ENCODE peak calls at places on chromosomes 12 and 14, in six cellular contexts. J is SK-N-SH, U is H1, S is HepG2, R is K562, M is GM12878. T is an unnamed sample.

GRCh38 chr14:24262821-24263733 is at the start of gene TGM1:
- DNase-seq in J (no peak), U (peak; percentile 56), S (no peak), R (peak; percentile 14), M (no peak), T (no peak)

GRCh38 chr14:88476825-88477224 is 78.0 kb downstream of the PTPN21 start:
- DNase-seq in J (no peak), U (no peak), S (no peak), R (no peak), M (no peak), T (no peak)

GRCh38 chr12:52155048-52155868 is 36.6 kb downstream of the KRT80 start:
- DNase-seq in J (no peak), U (no peak), S (no peak), R (no peak), M (no peak), T (no peak)

GRCh38 chr12:70762000-70762399 is 124.8 kb upstream of the PTPRB start:
- DNase-seq in J (no peak), U (no peak), S (no peak), R (no peak), M (no peak), T (no peak)

GRCh38 chr14:69346710-69347109 is 51.4 kb downstream of the ERH start:
- DNase-seq in J (peak; percentile 56), U (peak; percentile 95), S (no peak), R (peak; percentile 61), M (no peak), T (no peak)

GRCh38 chr12:104749555-104749954 is 208.5 kb downstream of the SLC41A2 start:
- DNase-seq in J (no peak), U (no peak), S (no peak), R (no peak), M (no peak), T (no peak)

GRCh38 chr14:95008445-95009217 is 148.7 kb downstream of the DICER1 start:
- DNase-seq in J (peak; percentile 66), U (no peak), S (no peak), R (no peak), M (no peak), T (no peak)

GRCh38 chr14:70045715-70046535 is 142.8 kb downstream of the SLC8A3 start:
- DNase-seq in J (peak; percentile 82), U (peak; percentile 86), S (peak; percentile 73), R (peak; percentile 37), M (no peak), T (peak; percentile 54)

GRCh38 chr12:112367986-112368385 is 14.2 kb downstream of the HECTD4 start:
- DNase-seq in J (no peak), U (no peak), S (no peak), R (no peak), M (no peak), T (no peak)

GRCh38 chr12:61452076-61452475 is 808.1 kb upstream of the USP15 start:
- DNase-seq in J (no peak), U (no peak), S (no peak), R (no peak), M (no peak), T (peak; percentile 67)

GRCh38 chr14:54362089-54362504 is 34.7 kb upstream of the CDKN3 start:
- DNase-seq in J (no peak), U (peak; percentile 59), S (no peak), R (no peak), M (no peak), T (no peak)

GRCh38 chr14:99181804-99182520 is 90.0 kb downstream of the BCL11B start:
- DNase-seq in J (no peak), U (no peak), S (no peak), R (no peak), M (no peak), T (no peak)

GRCh38 chr12:103444983-103445382 is 50.8 kb downstream of the C12orf42 start:
- DNase-seq in J (no peak), U (no peak), S (no peak), R (no peak), M (no peak), T (no peak)

GRCh38 chr14:44149597-44149996 is 357.5 kb downstream of the FSCB start:
- DNase-seq in J (peak; percentile 2), U (peak; percentile 75), S (peak; percentile 55), R (no peak), M (no peak), T (peak; percentile 43)

GRCh38 chr14:102055181-102055901 is 31.5 kb downstream of the HSP90AA1 start:
- DNase-seq in J (no peak), U (peak; percentile 61), S (peak; percentile 18), R (no peak), M (no peak), T (no peak)

GRCh38 chr14:97061198-97061597 is 264.0 kb downstream of the VRK1 start:
- DNase-seq in J (no peak), U (no peak), S (no peak), R (no peak), M (no peak), T (no peak)

GRCh38 chr14:61466249-61466904 is 145.0 kb downstream of the PRKCH start:
- DNase-seq in J (no peak), U (peak; percentile 74), S (peak; percentile 69), R (no peak), M (no peak), T (no peak)

GRCh38 chr12:27343255-27344000 is 10.8 kb downstream of the BMAL2 start:
- DNase-seq in J (no peak), U (no peak), S (no peak), R (no peak), M (no peak), T (no peak)

GRCh38 chr12:32051511-32052299 is 54.9 kb upstream of the BICD1 start:
- DNase-seq in J (no peak), U (no peak), S (no peak), R (no peak), M (no peak), T (peak; percentile 48)

GRCh38 chr14:67573268-67574010 is 26.6 kb downstream of the PIGH start:
- DNase-seq in J (no peak), U (no peak), S (no peak), R (no peak), M (no peak), T (no peak)

GRCh38 chr12:104682790-104683279 is 226.1 kb downstream of the CHST11 start:
- DNase-seq in J (no peak), U (no peak), S (no peak), R (no peak), M (peak; percentile 51), T (no peak)

GRCh38 chr12:47988073-47989022 is 15.9 kb downstream of the COL2A1 start:
- DNase-seq in J (no peak), U (peak; percentile 60), S (no peak), R (no peak), M (no peak), T (no peak)

GRCh38 chr12:13032164-13032563 is 12.0 kb upstream of the FAM234B start:
- DNase-seq in J (no peak), U (no peak), S (no peak), R (no peak), M (no peak), T (no peak)

DNA sequence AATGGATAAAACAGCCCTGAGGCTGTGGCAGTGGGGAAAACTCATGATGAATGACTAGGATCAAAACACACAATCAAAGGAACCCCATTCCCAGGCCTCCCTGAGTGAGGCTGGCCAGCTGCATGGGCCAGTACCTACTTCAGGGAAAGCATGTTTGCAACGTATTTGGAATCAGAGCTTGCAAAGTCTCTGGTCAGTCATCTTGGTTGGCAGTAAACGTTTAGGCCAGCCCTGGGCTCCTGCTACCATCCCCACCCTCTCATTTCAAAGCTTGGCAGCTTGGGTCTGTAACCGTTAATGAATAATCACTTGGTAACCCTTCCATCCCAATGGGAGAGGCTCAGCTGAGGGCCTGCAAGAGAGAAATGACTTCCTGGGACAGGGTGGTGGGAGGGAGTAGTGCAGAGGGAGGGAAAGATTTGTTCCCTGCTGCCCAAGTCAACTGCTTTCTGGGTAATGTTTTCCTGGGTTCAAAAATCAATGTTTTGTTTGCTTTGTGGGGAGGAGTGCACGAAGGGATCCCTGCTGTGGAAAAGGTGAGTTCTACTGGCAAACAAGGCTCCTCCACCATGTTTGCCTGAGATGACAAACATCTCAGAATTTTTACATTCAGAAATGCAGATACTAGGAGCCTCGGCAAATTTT is 2.0 kb upstream of the RNASE8 start:
- DNase-seq in J (no peak), U (no peak), S (peak; percentile 96), R (no peak), M (no peak), T (no peak)
- TF ChIP-seq JUND in J (no peak), U (no peak), S (peak; percentile 75), R (no peak), M (no peak), T (no peak)

GRCh38 chr12:108562348-108563134 is at the start of gene ISCU:
- DNase-seq in J (peak; percentile 97), U (peak; percentile 100), S (peak; percentile 93), R (peak; percentile 96), M (peak; percentile 90), T (peak; percentile 95)

GRCh38 chr12:108561852-108562347 is 496 bp upstream of the ISCU start:
- DNase-seq in J (no peak), U (no peak), S (no peak), R (no peak), M (no peak), T (peak; percentile 18)

GRCh38 chr12:108560321-108560721 is 652 bp downstream of the SART3 start:
- DNase-seq in J (no peak), U (no peak), S (peak; percentile 28), R (no peak), M (no peak), T (no peak)

GRCh38 chr12:108559748-108560147 is 1.2 kb downstream of the SART3 start:
- DNase-seq in J (no peak), U (no peak), S (no peak), R (peak; percentile 15), M (no peak), T (no peak)

GRCh38 chr12:108560752-108561719 is at the start of gene SART3:
- DNase-seq in J (peak; percentile 82), U (peak; percentile 82), S (peak; percentile 89), R (peak; percentile 75), M (peak; percentile 91), T (peak; percentile 89)
- TF ChIP-seq CTCF in J (no peak), U (no peak), S (no peak), R (no peak), M (no peak), T (no peak)

DNA sequence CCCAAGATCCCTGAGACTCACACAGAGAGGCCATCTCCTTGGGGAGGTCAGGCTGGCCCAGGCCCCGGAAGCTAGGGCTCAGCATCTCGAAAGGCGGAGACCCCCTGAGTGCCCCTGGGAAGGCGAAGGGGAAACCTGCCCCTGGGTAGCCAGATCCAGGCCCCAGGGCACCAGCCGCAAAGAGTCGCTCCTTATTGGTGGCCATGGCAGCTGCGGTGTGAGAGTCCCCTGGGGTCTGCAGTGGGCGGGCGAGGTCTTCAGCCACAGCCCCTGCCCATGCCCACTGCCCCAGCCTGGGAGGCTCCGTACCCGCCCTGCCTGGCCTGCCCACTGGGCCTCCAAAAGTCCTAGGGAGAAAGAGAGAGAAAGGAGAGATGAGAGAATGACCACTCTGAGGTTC is 4.7 kb downstream of the RARG start:
- DNase-seq in J (no peak), U (no peak), S (no peak), R (no peak), M (no peak), T (no peak)
- H3K27ac ChIP-seq in J (no peak overlapping the region), U (no peak overlapping the region), S (no peak overlapping the region), R (no peak overlapping the region), M (no peak overlapping the region), T (no peak overlapping the region)

DNA sequence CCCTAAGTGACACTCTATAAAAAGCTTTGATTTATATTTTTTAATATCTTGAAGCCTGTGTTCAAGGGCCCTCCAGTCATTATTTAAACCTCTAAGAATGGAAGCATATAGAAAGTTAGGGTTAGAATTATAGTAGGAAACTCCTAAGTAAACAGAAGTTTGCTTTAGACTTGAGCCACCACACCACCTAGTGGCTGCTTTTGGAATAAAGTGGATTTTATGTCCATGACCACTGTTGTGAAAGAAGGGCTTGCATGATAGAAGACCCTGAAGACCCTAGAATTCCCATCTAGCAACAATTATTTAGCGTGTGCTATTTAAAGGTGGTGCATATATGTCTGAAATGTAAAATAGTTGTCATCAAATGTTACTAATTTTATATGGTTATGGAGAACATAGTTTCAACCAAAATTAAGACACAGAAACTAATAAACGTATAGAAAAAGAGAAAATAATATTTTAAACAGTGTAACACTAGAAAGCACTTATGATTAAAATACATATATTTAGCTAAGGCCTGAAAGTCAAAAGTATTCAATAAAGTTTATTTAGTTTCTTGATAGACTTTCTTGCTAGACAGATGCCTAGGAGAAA is 21.3 kb downstream of the LRRIQ1 start:
- DNase-seq in J (peak; percentile 33), U (peak; percentile 60), S (peak; percentile 30), R (peak; percentile 23), M (no peak), T (peak; percentile 39)
- TF ChIP-seq JUND in J (no peak), U (no peak), S (no peak), R (no peak), M (no peak), T (no peak)